ENCODE peak calls at places on chromosomes 1 and 21, in seven cellular contexts. W is AG04450; L is PC-3; O is CD8-positive, alpha-beta T cell; M is CD8-positive, alpha-beta memory T cell; K is OCI-LY7; S is RWPE2. Q is an unnamed sample.

GRCh38 chr21:29386803-29387202 is 88.1 kb downstream of the BACH1 start:
- DNase-seq in W (no peak), L (peak; percentile 67), O (no peak), M (no peak), K (no peak), S (no peak), Q (no peak)

GRCh38 chr1:9555942-9556341 is 16.7 kb downstream of the SLC25A33 start:
- DNase-seq in W (no peak), L (no peak), O (no peak), M (no peak), K (no peak), S (no peak), Q (no peak)

GRCh38 chr1:187551061-187551460 is 722.3 kb downstream of the PLA2G4A start:
- DNase-seq in W (no peak), L (no peak), O (no peak), M (no peak), K (no peak), S (no peak), Q (peak; percentile 1)

GRCh38 chr1:38178236-38178635 is 131.6 kb upstream of the POU3F1 start:
- DNase-seq in W (no peak), L (no peak), O (no peak), M (no peak), K (no peak), S (no peak), Q (no peak)

GRCh38 chr1:47894718-47895393 is 102.3 kb downstream of the TRABD2B start:
- DNase-seq in W (no peak), L (peak; percentile 96), O (no peak), M (no peak), K (no peak), S (peak; percentile 75), Q (peak; percentile 16)

GRCh38 chr21:45972716-45973474 is 8.7 kb upstream of the COL6A1 start:
- DNase-seq in W (peak; percentile 88), L (no peak), O (no peak), M (no peak), K (no peak), S (peak; percentile 52), Q (no peak)

GRCh38 chr1:47935856-47936255 is 61.3 kb downstream of the TRABD2B start:
- DNase-seq in W (no peak), L (no peak), O (no peak), M (no peak), K (no peak), S (no peak), Q (no peak)

GRCh38 chr21:43930074-43930847 is 65.2 kb downstream of the AGPAT3 start:
- DNase-seq in W (no peak), L (no peak), O (no peak), M (no peak), K (no peak), S (no peak), Q (no peak)

GRCh38 chr1:202207292-202207691 is 13.7 kb downstream of the LGR6 start:
- DNase-seq in W (no peak), L (peak; percentile 59), O (no peak), M (no peak), K (no peak), S (no peak), Q (no peak)

GRCh38 chr21:35208810-35209517 is 159.9 kb upstream of the RUNX1 start:
- DNase-seq in W (peak; percentile 77), L (no peak), O (no peak), M (no peak), K (no peak), S (no peak), Q (no peak)

GRCh38 chr1:107389410-107390075 is 248.7 kb downstream of the NTNG1 start:
- DNase-seq in W (no peak), L (no peak), O (no peak), M (no peak), K (peak; percentile 35), S (no peak), Q (no peak)

GRCh38 chr1:209809601-209810000 is 3.7 kb upstream of the IRF6 start:
- DNase-seq in W (no peak), L (peak; percentile 79), O (no peak), M (no peak), K (no peak), S (peak; percentile 68), Q (no peak)

GRCh38 chr1:54046671-54047383 is 6.2 kb downstream of the TMEM59 start:
- DNase-seq in W (no peak), L (no peak), O (no peak), M (no peak), K (no peak), S (no peak), Q (no peak)

GRCh38 chr1:51344602-51345299 is 14.4 kb upstream of the TTC39A start:
- DNase-seq in W (no peak), L (peak; percentile 43), O (no peak), M (no peak), K (no peak), S (no peak), Q (no peak)

GRCh38 chr1:117284408-117285215 is 73.9 kb upstream of the VTCN1 start:
- DNase-seq in W (peak; percentile 50), L (peak; percentile 83), O (no peak), M (no peak), K (peak; percentile 20), S (no peak), Q (peak; percentile 37)

GRCh38 chr1:67359592-67359991 is 51.9 kb downstream of the IL12RB2 start:
- DNase-seq in W (no peak), L (no peak), O (no peak), M (no peak), K (no peak), S (no peak), Q (no peak)
- H3K4me3 ChIP-seq in W (no peak overlapping the region), L (no peak overlapping the region), O (no peak overlapping the region), M (no peak overlapping the region), K (no peak overlapping the region), S (no peak overlapping the region), Q (no peak overlapping the region)

DNA sequence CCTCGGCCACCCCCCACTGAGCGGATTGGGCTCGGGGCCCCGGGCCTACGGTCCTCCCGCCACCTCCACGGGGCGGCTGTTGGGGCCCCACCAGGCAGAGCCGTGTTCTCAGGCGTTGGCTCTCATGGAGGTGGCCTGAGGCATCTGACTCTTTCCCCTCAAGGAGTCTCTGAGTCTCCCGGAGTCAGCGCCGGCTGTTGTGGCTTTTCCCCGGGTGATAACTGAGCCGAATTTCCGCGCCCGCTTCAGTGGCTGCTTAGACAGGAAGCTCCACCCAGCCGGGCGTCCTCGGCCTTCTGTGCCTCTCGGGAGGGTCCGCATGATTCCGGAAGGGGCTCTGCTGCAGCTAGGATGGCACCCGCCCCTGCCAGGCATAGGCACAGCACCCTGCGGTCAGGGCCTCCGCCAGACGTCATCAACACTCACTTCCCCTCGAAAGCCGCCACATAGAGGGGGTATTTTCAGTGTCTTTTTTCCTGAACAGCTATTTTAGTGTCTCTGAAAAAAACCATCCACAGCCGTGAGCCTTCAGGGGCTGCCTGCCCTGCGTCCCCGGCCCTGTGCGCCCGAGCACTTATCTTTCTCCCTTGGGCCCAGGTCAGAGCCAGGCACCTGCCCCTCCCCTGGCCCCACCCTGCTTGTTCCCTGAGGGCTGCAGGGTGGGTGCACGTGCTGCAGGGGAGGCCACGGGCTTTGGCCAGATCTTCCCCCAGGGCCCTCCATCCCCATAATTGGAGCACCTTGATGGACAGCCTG is 72.9 kb downstream of the SKI start:
- DNase-seq in W (no peak), L (no peak), O (peak; percentile 87), M (peak; percentile 98), K (peak; percentile 90), S (no peak), Q (no peak)
- H3K4me3 ChIP-seq in W (no peak overlapping the region), L (no peak overlapping the region), O (peak overlapping the region; percentile 65), M (peak overlapping the region; percentile 52), K (peak overlapping the region; percentile 63), S (no peak overlapping the region), Q (no peak overlapping the region)

GRCh38 chr1:147245129-147245528 is 2.6 kb downstream of the CHD1L start:
- DNase-seq in W (no peak), L (no peak), O (no peak), M (no peak), K (no peak), S (no peak), Q (no peak)

GRCh38 chr1:147246044-147246690 is 3.7 kb downstream of the CHD1L start:
- DNase-seq in W (no peak), L (no peak), O (no peak), M (no peak), K (no peak), S (no peak), Q (no peak)

GRCh38 chr1:147247656-147248238 is 5.3 kb downstream of the CHD1L start:
- DNase-seq in W (no peak), L (no peak), O (no peak), M (no peak), K (no peak), S (no peak), Q (no peak)

GRCh38 chr1:147245586-147246021 is 3.1 kb downstream of the CHD1L start:
- DNase-seq in W (no peak), L (peak; percentile 37), O (no peak), M (no peak), K (no peak), S (no peak), Q (no peak)

DNA sequence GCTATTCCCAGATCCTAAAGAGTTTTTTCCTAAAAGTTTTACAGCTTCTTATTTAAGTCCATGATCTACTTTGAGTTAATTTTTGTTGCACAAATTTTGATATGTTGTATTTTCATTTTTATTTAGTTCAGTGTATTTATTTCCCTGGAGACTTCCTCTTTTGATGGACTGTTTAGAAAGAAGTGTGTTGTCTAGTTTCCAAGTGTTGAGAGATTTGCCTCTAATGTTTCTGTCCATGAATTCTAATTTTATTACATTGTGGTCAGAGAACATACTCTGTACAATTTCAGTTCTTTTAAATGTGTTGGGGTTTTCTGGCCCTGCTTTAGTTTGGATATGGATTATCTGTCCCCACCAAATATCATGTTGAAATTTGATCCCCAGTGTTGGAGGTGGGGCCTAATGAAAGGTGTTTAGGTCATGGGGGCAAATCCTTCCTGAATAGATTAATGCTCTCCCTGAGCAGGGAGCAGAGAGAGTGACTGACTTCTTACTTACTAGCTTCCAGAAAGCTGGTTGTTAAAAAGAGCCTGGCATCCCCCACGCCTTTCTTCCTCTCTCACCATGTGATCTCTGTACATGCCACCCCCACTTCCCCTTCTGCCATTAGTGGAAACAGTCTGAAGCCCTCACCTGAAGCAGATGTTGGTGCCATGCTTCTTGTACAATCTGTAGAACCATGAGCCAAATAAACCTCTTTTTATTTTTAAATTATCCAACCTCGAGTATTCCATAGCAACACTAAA is 4.6 kb downstream of the CHD1L start:
- DNase-seq in W (no peak), L (no peak), O (no peak), M (no peak), K (peak; percentile 45), S (no peak), Q (no peak)
- H3K4me3 ChIP-seq in W (no peak overlapping the region), L (no peak overlapping the region), O (no peak overlapping the region), M (no peak overlapping the region), K (peak overlapping the region; percentile 14), S (no peak overlapping the region), Q (no peak overlapping the region)

GRCh38 chr1:156455362-156455761 is 45.2 kb downstream of the MEF2D start:
- DNase-seq in W (no peak), L (no peak), O (no peak), M (no peak), K (no peak), S (no peak), Q (no peak)
- H3K4me3 ChIP-seq in W (no peak overlapping the region), L (no peak overlapping the region), O (no peak overlapping the region), M (no peak overlapping the region), K (no peak overlapping the region), S (no peak overlapping the region), Q (no peak overlapping the region)

GRCh38 chr1:100178092-100178491 is at the start of gene LRRC39:
- DNase-seq in W (no peak), L (no peak), O (no peak), M (no peak), K (no peak), S (no peak), Q (no peak)
- H3K4me3 ChIP-seq in W (no peak within 1 kb of the TSS), L (no peak within 1 kb of the TSS), O (no peak within 1 kb of the TSS), M (no peak within 1 kb of the TSS), K (no peak within 1 kb of the TSS), S (no peak within 1 kb of the TSS), Q (no peak within 1 kb of the TSS)